ENCODE peak calls at places on chromosome 2, in eight cellular contexts. K, H, D, L, B, F, S and V are unnamed samples.

GRCh38 chr2:12594590-12594989 is 122.1 kb upstream of the TRIB2 start:
- DNase-seq in K (no peak), H (no peak), D (no peak), L (no peak), B (no peak), F (no peak), S (no peak), V (no peak)

GRCh38 chr2:133418671-133419070 is 149.6 kb downstream of the NCKAP5 start:
- DNase-seq in K (no peak), H (no peak), D (no peak), L (no peak), B (no peak), F (no peak), S (no peak), V (no peak)

GRCh38 chr2:143160732-143161707 is 31.8 kb downstream of the ARHGAP15 start:
- DNase-seq in K (no peak), H (no peak), D (no peak), L (no peak), B (no peak), F (no peak), S (no peak), V (no peak)

GRCh38 chr2:69309336-69310048 is 77.5 kb downstream of the GFPT1 start:
- DNase-seq in K (no peak), H (no peak), D (no peak), L (no peak), B (no peak), F (no peak), S (no peak), V (no peak)

GRCh38 chr2:44786045-44786817 is 155.3 kb upstream of the SIX3 start:
- DNase-seq in K (no peak), H (no peak), D (no peak), L (no peak), B (no peak), F (no peak), S (no peak), V (no peak)

GRCh38 chr2:240143276-240143675 is 2.8 kb upstream of the OTOS start:
- DNase-seq in K (no peak), H (no peak), D (no peak), L (no peak), B (no peak), F (no peak), S (no peak), V (peak)

GRCh38 chr2:77387324-77387723 is 134.9 kb downstream of the LRRTM4 start:
- DNase-seq in K (no peak), H (no peak), D (no peak), L (no peak), B (no peak), F (peak), S (no peak), V (no peak)

GRCh38 chr2:34308140-34308539 is 709.0 kb upstream of the FAM98A start:
- DNase-seq in K (no peak), H (no peak), D (no peak), L (no peak), B (no peak), F (no peak), S (no peak), V (no peak)

GRCh38 chr2:179460530-179460929 is 195.9 kb upstream of the SESTD1 start:
- DNase-seq in K (no peak), H (no peak), D (peak), L (peak), B (no peak), F (no peak), S (peak), V (no peak)

GRCh38 chr2:222884114-222884764 is 23.4 kb downstream of the ACSL3 start:
- DNase-seq in K (no peak), H (no peak), D (no peak), L (no peak), B (no peak), F (no peak), S (no peak), V (no peak)

GRCh38 chr2:35501076-35501475 is 854.5 kb upstream of the CRIM1 start:
- DNase-seq in K (no peak), H (no peak), D (no peak), L (no peak), B (no peak), F (no peak), S (no peak), V (no peak)